ENCODE peak calls at places on chromosome 2, in four cellular contexts. P, C, F and D are unnamed samples.

GRCh38 chr2:234137400-234138014 is 87.0 kb downstream of the SPP2 start:
- DNase-seq in P (no peak), C (no peak), F (no peak), D (no peak)

GRCh38 chr2:61425605-61426155 is 45.2 kb downstream of the USP34 start:
- DNase-seq in P (no peak), C (no peak), F (no peak), D (no peak)

GRCh38 chr2:175309799-175310198 is 128.3 kb upstream of the ATP5MC3 start:
- DNase-seq in P (no peak), C (peak), F (peak), D (peak)

GRCh38 chr2:14615701-14616100 is 16.8 kb upstream of the LRATD1 start:
- DNase-seq in P (no peak), C (no peak), F (no peak), D (no peak)

GRCh38 chr2:64488050-64488974 is 34.4 kb downstream of the LGALSL start:
- DNase-seq in P (peak), C (peak), F (peak), D (peak)

GRCh38 chr2:197011777-197012641 is 85.5 kb upstream of the PGAP1 start:
- DNase-seq in P (no peak), C (peak), F (no peak), D (peak)

GRCh38 chr2:118882693-118883336 is 35.4 kb upstream of the EN1 start:
- DNase-seq in P (no peak), C (peak), F (peak), D (peak)

GRCh38 chr2:239970004-239970623 is 55.0 kb downstream of the NDUFA10 start:
- DNase-seq in P (no peak), C (no peak), F (no peak), D (no peak)

GRCh38 chr2:170396799-170397459 is 219.0 kb downstream of the MYO3B start:
- DNase-seq in P (no peak), C (peak), F (no peak), D (peak)

GRCh38 chr2:191617589-191617988 is 60.3 kb upstream of the NABP1 start:
- DNase-seq in P (peak), C (no peak), F (no peak), D (no peak)

GRCh38 chr2:191675807-191676667 is 1.9 kb upstream of the NABP1 start:
- DNase-seq in P (peak), C (no peak), F (no peak), D (peak)

GRCh38 chr2:204583773-204584172 is 38.5 kb downstream of the PARD3B start:
- DNase-seq in P (no peak), C (no peak), F (no peak), D (no peak)

GRCh38 chr2:66781804-66782203 is 346.9 kb downstream of the MEIS1 start:
- DNase-seq in P (no peak), C (no peak), F (no peak), D (no peak)

GRCh38 chr2:197108758-197109157 is 182.3 kb upstream of the PGAP1 start:
- DNase-seq in P (no peak), C (no peak), F (no peak), D (no peak)

GRCh38 chr2:120749506-120750431 is 14.1 kb downstream of the GLI2 start:
- DNase-seq in P (no peak), C (no peak), F (peak), D (no peak)

GRCh38 chr2:45497355-45497754 is 113.7 kb downstream of the SRBD1 start:
- DNase-seq in P (peak), C (no peak), F (no peak), D (no peak)

DNA sequence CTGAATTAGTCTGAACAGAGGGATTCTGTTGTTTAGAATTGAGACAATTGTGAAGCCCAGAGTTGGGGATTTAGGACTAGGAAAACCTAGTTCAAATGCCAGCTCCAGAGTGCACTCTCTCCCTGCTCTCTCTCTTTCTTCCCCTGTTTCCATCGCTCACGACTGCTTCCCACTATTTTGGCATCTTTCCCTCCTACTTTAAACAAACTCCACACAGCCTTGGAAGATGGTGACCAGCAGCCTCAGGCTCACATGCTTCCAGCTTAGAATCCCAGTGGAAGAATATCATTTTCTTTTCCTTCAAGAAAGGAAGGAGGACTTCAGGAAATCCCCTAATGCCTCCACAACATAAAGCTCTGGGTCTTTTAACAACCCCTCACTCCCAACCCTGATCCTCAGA is 6.1 kb upstream of the DNMT3A start:
- DNase-seq in P (no peak), C (no peak), F (no peak), D (no peak)
- TF ChIP-seq CBX5 in P (no peak), C (no peak), F (no peak), D (no peak)

DNA sequence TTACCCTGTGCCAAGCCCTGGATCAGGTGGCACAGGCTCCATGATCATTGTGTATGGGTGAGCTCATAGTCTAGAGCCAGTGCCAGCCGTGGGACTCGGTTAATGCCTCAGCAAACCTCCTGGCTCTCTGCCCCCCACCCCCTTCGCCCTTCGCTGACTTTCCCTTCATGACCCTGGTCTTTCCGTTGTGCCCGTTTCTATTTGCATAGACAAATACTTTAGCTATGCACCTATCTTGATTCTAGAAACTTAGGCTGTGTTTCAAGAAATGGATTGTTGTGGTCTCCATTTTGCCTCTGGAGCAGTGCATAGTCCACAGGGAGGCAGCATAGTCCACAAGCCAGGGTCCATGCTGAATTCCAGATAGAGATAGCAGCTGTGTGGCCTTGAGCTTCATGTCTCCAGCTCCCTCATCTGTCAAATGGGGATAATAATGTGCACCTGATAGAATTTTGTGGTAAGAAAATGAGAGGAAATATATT is 44.8 kb upstream of the KDM3A start:
- DNase-seq in P (no peak), C (peak), F (no peak), D (peak)
- TF ChIP-seq CBX5 in P (no peak), C (no peak), F (no peak), D (no peak)

GRCh38 chr2:180519276-180519675 is 461.1 kb upstream of the UBE2E3 start:
- DNase-seq in P (no peak), C (peak), F (no peak), D (no peak)
- TF ChIP-seq CBX5 in P (no peak), C (no peak), F (no peak), D (no peak)

DNA sequence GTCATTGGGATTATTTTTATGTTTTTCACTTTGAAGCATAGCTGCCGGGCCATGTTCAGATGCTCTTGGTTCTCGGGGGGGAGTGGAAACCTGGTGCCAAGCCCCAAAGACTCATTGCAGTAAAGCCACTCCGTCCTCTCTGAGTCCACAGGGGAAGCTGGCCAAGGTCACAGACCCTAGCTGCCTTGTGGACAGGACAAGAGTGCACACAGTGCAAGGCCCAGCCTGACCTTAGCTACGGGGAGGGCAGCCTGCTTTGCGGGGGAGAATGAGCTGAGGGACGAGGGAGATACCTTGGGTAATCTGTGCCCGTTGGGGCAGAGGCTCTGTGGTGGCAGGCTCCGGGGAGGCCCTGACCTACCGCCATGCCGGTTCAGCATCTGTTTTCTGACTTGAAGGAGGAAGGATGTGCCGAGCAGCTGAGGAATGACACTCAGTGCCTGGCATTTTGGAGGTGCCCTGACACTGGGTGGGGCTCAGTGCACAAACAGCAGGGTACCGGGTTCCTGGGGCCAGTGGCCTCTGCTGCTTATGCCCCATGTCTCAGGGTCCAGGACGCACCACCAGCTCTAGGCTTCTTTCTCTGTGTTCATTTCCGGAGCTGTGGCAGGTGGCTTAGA is 87.2 kb downstream of the STPG4 start:
- DNase-seq in P (no peak), C (peak), F (no peak), D (no peak)
- TF ChIP-seq CBX5 in P (no peak), C (no peak), F (no peak), D (no peak)

GRCh38 chr2:127107622-127107999 is 657 bp upstream of the BIN1 start:
- DNase-seq in P (no peak), C (no peak), F (no peak), D (no peak)
- TF ChIP-seq CBX5 in P (no peak), C (no peak), F (no peak), D (no peak)

GRCh38 chr2:223039618-223040017 is 12.4 kb upstream of the KCNE4 start:
- DNase-seq in P (no peak), C (no peak), F (no peak), D (no peak)

GRCh38 chr2:223040527-223040926 is 11.5 kb upstream of the KCNE4 start:
- DNase-seq in P (no peak), C (no peak), F (no peak), D (no peak)

GRCh38 chr2:223036756-223037432 is 15.1 kb upstream of the KCNE4 start:
- DNase-seq in P (no peak), C (no peak), F (no peak), D (no peak)

GRCh38 chr2:223034241-223034933 is 17.6 kb upstream of the KCNE4 start:
- DNase-seq in P (no peak), C (no peak), F (no peak), D (no peak)

DNA sequence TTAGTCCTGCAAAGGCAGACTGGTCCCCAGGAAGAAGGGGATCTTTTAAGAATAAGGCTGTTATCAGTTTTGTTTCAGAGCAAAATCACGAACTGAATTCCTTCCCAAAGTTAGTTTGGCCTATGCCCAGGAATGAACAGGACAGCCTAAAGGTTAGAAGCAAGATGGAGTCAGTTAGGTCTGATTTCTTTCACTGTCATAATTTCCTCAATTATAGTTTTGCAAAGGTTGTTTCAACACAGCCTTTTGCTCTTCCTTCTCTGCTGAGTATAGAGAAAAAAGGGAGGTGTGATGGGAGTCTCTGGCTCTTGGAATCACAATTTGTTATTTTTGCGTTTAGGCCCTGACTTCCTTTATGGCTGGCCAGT is 14.6 kb upstream of the KCNE4 start:
- DNase-seq in P (no peak), C (no peak), F (no peak), D (no peak)
- TF ChIP-seq CBX5 in P (no peak), C (no peak), F (no peak), D (no peak)

GRCh38 chr2:28347193-28347592 is 45.5 kb upstream of the FOSL2 start:
- DNase-seq in P (no peak), C (no peak), F (no peak), D (no peak)

GRCh38 chr2:28349546-28350165 is 43.0 kb upstream of the FOSL2 start:
- DNase-seq in P (no peak), C (no peak), F (no peak), D (no peak)

GRCh38 chr2:28348921-28349320 is 43.7 kb upstream of the FOSL2 start:
- DNase-seq in P (no peak), C (no peak), F (no peak), D (no peak)

GRCh38 chr2:28347596-28347995 is 45.1 kb upstream of the FOSL2 start:
- DNase-seq in P (no peak), C (no peak), F (no peak), D (no peak)

GRCh38 chr2:28348149-28348567 is 44.5 kb upstream of the FOSL2 start:
- DNase-seq in P (no peak), C (no peak), F (no peak), D (no peak)
- TF ChIP-seq CBX5 in P (no peak), C (no peak), F (no peak), D (no peak)

DNA sequence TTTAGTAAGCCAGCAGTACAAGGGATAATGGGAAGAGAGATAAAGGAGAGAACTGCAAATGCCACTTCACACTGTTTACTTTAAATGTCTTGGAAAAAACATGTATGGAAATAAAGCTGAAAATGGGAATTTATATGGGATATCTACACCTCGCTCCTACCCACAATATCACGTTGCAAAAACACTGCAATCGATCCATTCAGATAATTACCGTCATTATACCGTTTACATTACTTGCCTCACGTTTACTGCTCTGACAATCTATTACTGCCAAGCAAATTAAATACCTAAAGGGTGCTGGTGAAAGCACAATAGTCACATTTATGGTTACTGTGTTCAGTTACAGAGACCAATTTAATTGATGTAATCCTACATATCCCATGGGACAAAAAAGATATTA is 214.7 kb upstream of the LYPD1 start:
- DNase-seq in P (no peak), C (no peak), F (no peak), D (no peak)
- TF ChIP-seq CBX5 in P (no peak), C (no peak), F (no peak), D (no peak)

DNA sequence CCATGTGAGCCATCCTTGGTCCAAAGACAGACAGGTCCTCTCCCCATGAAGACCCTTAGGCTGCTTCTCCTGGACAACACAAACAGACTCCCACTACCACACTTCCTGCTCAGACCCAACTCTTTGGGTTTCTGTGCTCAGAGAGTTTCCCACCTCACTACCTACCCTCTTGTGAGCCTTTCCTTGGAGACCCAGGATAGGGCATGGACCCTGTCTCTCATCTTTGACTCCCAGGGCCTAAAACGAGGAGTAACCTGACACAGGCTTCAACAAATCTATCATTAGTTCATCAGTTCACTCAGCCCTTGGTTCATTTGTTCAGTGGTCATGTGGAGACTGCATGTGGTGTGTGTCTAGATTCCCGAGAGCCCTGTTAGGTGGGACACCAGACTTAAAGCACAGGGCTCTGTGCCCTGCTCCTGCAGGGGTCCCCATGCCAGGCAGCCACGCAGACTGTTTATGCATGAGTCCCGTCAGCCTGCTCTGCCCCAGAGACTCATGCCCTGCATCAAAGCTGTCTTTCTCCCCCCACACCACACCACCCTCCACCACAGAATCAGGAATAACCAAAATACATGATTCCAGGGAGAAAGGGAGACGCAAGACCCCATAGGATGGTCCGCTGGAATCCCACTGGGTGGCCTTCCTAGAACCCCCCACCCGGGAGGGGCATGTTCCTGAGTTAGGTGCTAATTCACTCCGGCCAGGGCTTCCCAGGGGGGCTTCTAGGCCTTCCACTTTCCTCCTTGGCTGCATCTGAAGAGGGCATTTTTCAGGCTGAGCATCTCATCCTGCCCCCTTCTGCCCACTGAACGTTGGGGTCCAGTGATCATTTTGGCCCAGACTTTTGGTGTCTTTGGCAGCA is 100.2 kb upstream of the TEX51 start:
- DNase-seq in P (no peak), C (no peak), F (peak), D (no peak)
- TF ChIP-seq CBX5 in P (no peak), C (no peak), F (no peak), D (no peak)